ENCODE peak calls at places on chromosomes 3 and 15, in eight cellular contexts. Z, K, A, P, O, W, R and L are unnamed samples.

GRCh38 chr3:112778298-112779008 is 68.2 kb downstream of the CD200R1L start:
- DNase-seq in Z (peak; percentile 90), K (no peak), A (no peak), P (peak; percentile 41), O (no peak), W (no peak), R (no peak), L (peak; percentile 91)

GRCh38 chr3:24197809-24198208 is 252.7 kb downstream of the NR1D2 start:
- DNase-seq in Z (no peak), K (no peak), A (no peak), P (no peak), O (no peak), W (no peak), R (no peak), L (no peak)

GRCh38 chr15:70046716-70047369 is 50.9 kb downstream of the TLE3 start:
- DNase-seq in Z (no peak), K (no peak), A (no peak), P (no peak), O (no peak), W (no peak), R (peak; percentile 2), L (no peak)

GRCh38 chr3:177906573-177907229 is 629.5 kb upstream of the KCNMB2 start:
- DNase-seq in Z (no peak), K (no peak), A (no peak), P (no peak), O (no peak), W (no peak), R (no peak), L (no peak)

GRCh38 chr15:97977734-97978133 is 17.2 kb downstream of the ARRDC4 start:
- DNase-seq in Z (no peak), K (no peak), A (no peak), P (no peak), O (no peak), W (no peak), R (no peak), L (peak; percentile 71)

GRCh38 chr3:156837130-156837529 is 11.0 kb downstream of the LEKR1 start:
- DNase-seq in Z (peak; percentile 70), K (no peak), A (no peak), P (no peak), O (no peak), W (no peak), R (no peak), L (peak; percentile 71)

GRCh38 chr3:172446198-172446597 is 2.1 kb downstream of the GHSR start:
- DNase-seq in Z (no peak), K (no peak), A (no peak), P (no peak), O (no peak), W (no peak), R (no peak), L (no peak)

GRCh38 chr3:179071161-179071568 is 444 bp downstream of the ZMAT3 start:
- DNase-seq in Z (peak; percentile 67), K (no peak), A (peak; percentile 37), P (no peak), O (peak; percentile 27), W (no peak), R (no peak), L (peak; percentile 56)

GRCh38 chr3:125406070-125406469 is 30.9 kb upstream of the ZNF148 start:
- DNase-seq in Z (no peak), K (no peak), A (no peak), P (no peak), O (no peak), W (no peak), R (no peak), L (no peak)

GRCh38 chr15:40549894-40550293 is 14.9 kb downstream of the CCDC32 start:
- DNase-seq in Z (no peak), K (no peak), A (no peak), P (no peak), O (peak; percentile 93), W (peak; percentile 78), R (no peak), L (no peak)

GRCh38 chr15:75640483-75641175 is 605 bp upstream of the IMP3 start:
- DNase-seq in Z (peak; percentile 45), K (no peak), A (no peak), P (no peak), O (no peak), W (peak; percentile 51), R (peak; percentile 61), L (peak; percentile 63)

GRCh38 chr3:187926620-187927019 is 181.4 kb upstream of the BCL6 start:
- DNase-seq in Z (no peak), K (no peak), A (no peak), P (no peak), O (no peak), W (no peak), R (no peak), L (no peak)

GRCh38 chr15:57640935-57641682 is 49.4 kb downstream of the MYZAP start:
- DNase-seq in Z (peak; percentile 12), K (no peak), A (no peak), P (no peak), O (no peak), W (no peak), R (peak; percentile 38), L (peak; percentile 30)

DNA sequence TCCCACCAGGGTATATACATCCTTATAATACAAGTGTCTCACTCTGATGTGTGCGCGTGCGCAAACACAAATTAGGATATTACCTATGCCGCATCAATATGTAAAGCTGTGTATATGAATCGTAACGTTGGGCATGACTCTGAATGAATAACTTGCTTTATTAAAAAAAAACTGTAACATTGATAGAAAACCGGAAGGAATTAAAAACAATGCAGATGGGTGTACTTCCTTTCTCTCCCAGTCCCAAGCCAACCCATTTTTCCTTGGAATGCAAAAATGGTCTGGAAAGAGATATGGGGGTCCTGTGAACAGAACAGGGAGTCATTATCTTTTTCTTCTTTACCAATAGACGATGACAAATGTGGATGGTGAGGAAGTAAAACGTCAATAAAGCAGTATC is 1.7 kb downstream of the C2CD4B start:
- DNase-seq in Z (no peak), K (no peak), A (no peak), P (no peak), O (no peak), W (no peak), R (no peak), L (no peak)
- H3K4me3 ChIP-seq in Z (no peak overlapping the region), K (peak overlapping the region; percentile 62), A (peak overlapping the region; percentile 47), P (no peak overlapping the region), O (peak overlapping the region; percentile 53), W (peak overlapping the region; percentile 60), R (peak overlapping the region; percentile 37), L (no peak overlapping the region)

GRCh38 chr15:31486506-31486905 is 159.9 kb downstream of the KLF13 start:
- DNase-seq in Z (no peak), K (peak; percentile 34), A (no peak), P (no peak), O (no peak), W (no peak), R (no peak), L (no peak)

GRCh38 chr15:31488437-31489204 is 162.0 kb downstream of the KLF13 start:
- DNase-seq in Z (peak; percentile 91), K (peak; percentile 38), A (peak; percentile 81), P (peak; percentile 81), O (peak; percentile 43), W (peak; percentile 46), R (peak; percentile 63), L (peak; percentile 74)

GRCh38 chr15:31489281-31489680 is 162.6 kb downstream of the KLF13 start:
- DNase-seq in Z (no peak), K (no peak), A (no peak), P (no peak), O (no peak), W (no peak), R (no peak), L (no peak)

GRCh38 chr15:31486906-31487695 is 160.5 kb downstream of the KLF13 start:
- DNase-seq in Z (no peak), K (peak; percentile 26), A (peak; percentile 19), P (no peak), O (no peak), W (no peak), R (no peak), L (no peak)

DNA sequence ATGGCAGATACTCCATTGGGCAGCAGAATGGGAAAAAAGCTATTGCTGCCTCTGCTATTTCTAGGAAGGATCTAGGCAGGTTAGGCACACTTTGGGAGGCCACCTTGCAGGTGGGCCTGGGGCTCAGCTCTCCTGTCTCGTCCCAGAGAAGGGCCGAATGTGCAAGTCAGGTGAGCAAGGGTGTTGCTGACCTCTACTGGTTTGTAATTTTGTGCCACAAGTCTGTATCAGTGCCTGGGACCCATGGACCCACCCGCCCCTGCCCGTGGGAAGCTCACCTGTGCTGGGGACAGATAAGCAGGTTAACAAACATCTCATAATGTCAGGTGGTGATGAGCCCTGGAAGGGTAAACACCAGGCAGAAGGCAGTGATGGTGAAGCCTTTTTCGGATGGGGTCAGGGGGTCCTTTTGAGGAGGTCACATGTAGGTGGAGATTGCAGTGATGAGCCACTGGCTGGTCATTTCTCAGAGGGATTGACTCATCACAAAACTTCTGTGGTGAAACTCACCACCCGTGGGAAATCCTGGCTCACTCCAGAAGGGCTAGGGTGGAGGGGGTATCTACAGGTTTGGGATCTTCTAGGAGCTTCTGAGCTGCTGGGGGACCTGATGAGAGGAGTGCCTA is 161.3 kb downstream of the KLF13 start:
- DNase-seq in Z (peak; percentile 43), K (peak; percentile 33), A (peak; percentile 16), P (no peak), O (no peak), W (no peak), R (no peak), L (peak; percentile 37)
- TF ChIP-seq CTCF in Z (peak; percentile 10), K (no peak), A (peak; percentile 20), P (peak; percentile 2), O (no peak), W (no peak), R (peak; percentile 23), L (peak; percentile 34)

DNA sequence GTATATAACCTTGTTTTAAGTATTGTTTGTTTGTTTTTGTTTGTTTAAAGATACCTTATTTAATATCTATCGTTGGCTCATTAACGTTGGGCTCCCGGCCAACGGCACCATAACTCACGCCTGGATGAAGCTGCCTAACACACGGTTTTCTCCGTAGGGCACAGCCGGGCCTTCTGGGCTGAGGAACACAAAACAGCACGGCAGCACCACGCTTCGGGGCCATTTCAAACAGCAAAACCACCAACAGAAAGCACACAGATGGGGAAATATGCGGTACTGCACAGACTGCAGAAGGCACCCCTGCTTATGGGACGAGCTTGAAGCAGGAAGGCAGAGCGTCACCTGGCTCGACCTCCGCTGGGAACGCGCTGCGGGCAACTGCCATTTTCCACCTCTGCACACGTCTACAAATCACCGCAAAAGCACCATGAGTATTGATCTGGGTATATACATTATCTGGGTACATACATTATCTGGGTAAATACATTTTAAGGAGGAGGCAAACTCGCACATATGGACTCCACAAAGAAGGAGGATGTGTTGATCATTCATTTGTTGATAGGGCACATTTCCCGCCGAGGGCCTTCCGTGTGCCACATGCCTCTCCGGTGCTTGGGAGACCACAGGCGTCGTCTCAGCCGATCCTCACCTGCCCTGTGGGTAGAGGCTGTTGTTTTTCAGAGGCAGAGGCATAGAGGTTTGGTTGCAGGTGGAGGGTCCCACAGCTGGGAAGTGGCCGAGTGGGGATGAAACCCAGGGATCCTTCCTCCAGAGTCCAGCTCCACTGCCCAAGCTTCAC is 123.7 kb upstream of the ATP2B2 start:
- DNase-seq in Z (no peak), K (peak; percentile 45), A (no peak), P (no peak), O (no peak), W (no peak), R (no peak), L (no peak)
- H3K27me3 ChIP-seq in Z (peaks cover 1% of the 10 kb centered on the region), K (no peaks in the 10 kb centered on the region), A (no peaks in the 10 kb centered on the region), P (peaks cover 5% of the 10 kb centered on the region), O (peaks cover 5% of the 10 kb centered on the region), W (peaks cover 26% of the 10 kb centered on the region), R (no peaks in the 10 kb centered on the region), L (no peaks in the 10 kb centered on the region)

DNA sequence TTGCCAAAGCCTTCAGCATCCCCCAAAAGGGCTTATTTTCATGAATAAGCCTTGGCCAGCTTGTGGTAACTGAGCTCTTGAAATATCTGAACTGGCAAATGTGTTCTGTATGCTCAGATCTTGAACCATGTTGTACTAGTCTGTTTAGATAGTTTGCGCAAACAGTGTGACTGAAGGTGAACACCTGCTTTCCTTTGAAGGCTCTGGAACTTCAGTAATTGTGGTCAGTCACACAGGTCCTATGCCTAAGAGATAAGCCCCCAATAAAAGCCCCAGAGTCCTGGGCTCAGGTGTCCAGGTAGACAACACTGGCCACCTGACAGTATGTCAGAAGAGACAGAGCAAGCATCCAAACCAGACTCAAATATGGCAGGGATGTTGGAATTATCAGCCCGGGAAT is 5.4 kb downstream of the TUBGCP5 start:
- DNase-seq in Z (no peak), K (no peak), A (no peak), P (no peak), O (no peak), W (no peak), R (no peak), L (no peak)
- H3K4me3 ChIP-seq in Z (no peak overlapping the region), K (no peak overlapping the region), A (no peak overlapping the region), P (no peak overlapping the region), O (no peak overlapping the region), W (no peak overlapping the region), R (no peak overlapping the region), L (no peak overlapping the region)